ENCODE peak calls at places on chromosomes 12 and 14, in seven cellular contexts. P is heart right ventricle; C is AG04450; H is pancreas; Y is mammary epithelial cell; Z is cardiac fibroblast; J is CD8-positive, alpha-beta T cell. I is an unnamed sample.

GRCh38 chr12:2686280-2686646 is 108.5 kb upstream of the FKBP4 start:
- DNase-seq in H (no peak), Z (no peak), C (no peak), P (no peak), Y (no peak), J (no peak), I (no peak)

GRCh38 chr12:113306382-113306781 is 28.5 kb downstream of the SLC8B1 start:
- DNase-seq in P (no peak), H (no peak), C (no peak), Y (no peak), Z (no peak), J (no peak), I (no peak)

GRCh38 chr14:77071938-77072388 is 26.1 kb upstream of the CIPC start:
- DNase-seq in P (no peak), J (no peak), Y (peak), C (no peak), Z (no peak), H (no peak), I (peak)

GRCh38 chr12:47935196-47935595 is 28.2 kb upstream of the TMEM106C start:
- DNase-seq in Y (no peak), H (no peak), C (peak), J (no peak), P (peak), Z (peak), I (peak)

GRCh38 chr12:100219328-100220109 is 18.9 kb downstream of the ACTR6 start:
- DNase-seq in P (no peak), C (no peak), Y (no peak), J (no peak), H (no peak), Z (no peak), I (no peak)

GRCh38 chr12:70733385-70733784 is 96.2 kb upstream of the PTPRB start:
- DNase-seq in P (no peak), J (no peak), H (no peak), Z (peak), C (no peak), Y (peak), I (peak)

GRCh38 chr12:12333980-12334709 is 15.9 kb downstream of the MANSC1 start:
- DNase-seq in Y (peak), C (no peak), P (peak), H (peak), J (peak), Z (peak), I (peak)

GRCh38 chr12:74552201-74552600 is 14.6 kb downstream of the ATXN7L3B start:
- DNase-seq in Y (no peak), J (no peak), H (no peak), Z (no peak), P (no peak), C (no peak), I (no peak)

GRCh38 chr12:47777151-47777550 is 4.1 kb downstream of the SLC48A1 start:
- DNase-seq in Z (no peak), P (no peak), H (no peak), C (no peak), Y (no peak), J (no peak), I (no peak)

GRCh38 chr12:65877836-65878235 is 53.6 kb downstream of the HMGA2 start:
- DNase-seq in P (no peak), C (no peak), H (no peak), J (no peak), Y (no peak), Z (no peak), I (no peak)

GRCh38 chr12:4858385-4858784 is 51.3 kb upstream of the KCNA1 start:
- DNase-seq in P (peak), Z (no peak), H (no peak), Y (no peak), J (no peak), C (no peak), I (no peak)

GRCh38 chr12:70756118-70756517 is 118.9 kb upstream of the PTPRB start:
- DNase-seq in Y (peak), P (no peak), H (no peak), J (no peak), Z (peak), C (no peak), I (peak)

GRCh38 chr12:100899301-100899700 is 104.7 kb downstream of the ANO4 start:
- DNase-seq in C (no peak), Z (no peak), Y (no peak), P (no peak), H (no peak), J (no peak), I (no peak)

GRCh38 chr14:93997082-93997481 is at the start of gene CCDC197:
- DNase-seq in H (no peak), Y (peak), P (no peak), Z (no peak), J (no peak), C (no peak), I (no peak)

GRCh38 chr12:1915082-1915968 is 3.1 kb downstream of the CACNA2D4 start:
- DNase-seq in H (peak), Y (no peak), P (no peak), C (no peak), J (peak), Z (no peak), I (no peak)

GRCh38 chr12:11576104-11576503 is 73.4 kb upstream of the ETV6 start:
- DNase-seq in H (no peak), J (no peak), Z (peak), C (no peak), Y (peak), P (no peak), I (no peak)

GRCh38 chr12:19181666-19182426 is 52.3 kb downstream of the PLEKHA5 start:
- DNase-seq in H (no peak), C (no peak), Z (peak), J (no peak), P (no peak), Y (no peak), I (no peak)

GRCh38 chr12:79983969-79984629 is 49.2 kb upstream of the PPP1R12A start:
- DNase-seq in C (no peak), Z (peak), J (no peak), Y (peak), P (no peak), H (no peak), I (peak)
- H3K4me3 ChIP-seq in C (no peak), Z (no peak), J (no peak), Y (no peak), P (no peak), H (no peak), I (no peak)

GRCh38 chr12:54051916-54052744 is 1.5 kb upstream of the HOXC4 start:
- DNase-seq in Y (no peak), H (no peak), P (no peak), C (no peak), J (no peak), Z (no peak), I (peak)

GRCh38 chr12:54052745-54053624 is 650 bp upstream of the HOXC4 start:
- DNase-seq in J (no peak), C (no peak), Y (no peak), H (no peak), Z (no peak), P (no peak), I (peak)

GRCh38 chr12:54054442-54055332 is 1.1 kb downstream of the HOXC4 start:
- DNase-seq in J (no peak), Y (no peak), H (no peak), Z (no peak), C (no peak), P (no peak), I (no peak)

GRCh38 chr12:54055522-54055921 is 1.9 kb downstream of the HOXC4 start:
- DNase-seq in C (no peak), Y (no peak), H (no peak), P (no peak), J (no peak), Z (no peak), I (no peak)

GRCh38 chr12:54053625-54054441 is at the start of gene HOXC4:
- DNase-seq in Y (no peak), C (no peak), P (no peak), Z (no peak), H (no peak), J (no peak), I (no peak)
- TF ChIP-seq CTCF in Y (no peak), C (no peak), P (no peak), Z (no peak), H (no peak), J (no peak), I (no peak)

DNA sequence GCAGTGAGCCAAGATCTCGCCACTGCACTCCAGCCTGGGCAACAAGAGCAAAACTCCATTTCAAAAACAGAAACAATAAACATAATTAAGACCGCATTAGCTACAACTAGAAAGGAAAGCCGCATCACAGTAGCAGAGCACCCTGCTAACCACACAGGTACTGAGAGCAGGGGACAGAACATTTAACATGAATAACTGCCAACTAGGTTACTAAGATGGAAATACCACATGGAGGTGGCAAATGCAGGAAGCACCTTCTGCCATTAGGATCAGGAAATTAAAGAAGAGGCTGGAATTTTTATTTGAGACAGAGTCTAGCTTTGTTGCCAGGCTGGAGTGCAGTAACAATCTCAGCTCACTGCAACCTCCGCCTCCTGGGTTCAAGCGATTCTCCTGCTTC is 41.9 kb downstream of the CDC42BPB start:
- DNase-seq in C (no peak), H (no peak), J (no peak), Y (no peak), Z (no peak), P (no peak), I (no peak)
- H3K4me3 ChIP-seq in C (no peak), H (no peak), J (no peak), Y (no peak), Z (no peak), P (no peak), I (no peak)

DNA sequence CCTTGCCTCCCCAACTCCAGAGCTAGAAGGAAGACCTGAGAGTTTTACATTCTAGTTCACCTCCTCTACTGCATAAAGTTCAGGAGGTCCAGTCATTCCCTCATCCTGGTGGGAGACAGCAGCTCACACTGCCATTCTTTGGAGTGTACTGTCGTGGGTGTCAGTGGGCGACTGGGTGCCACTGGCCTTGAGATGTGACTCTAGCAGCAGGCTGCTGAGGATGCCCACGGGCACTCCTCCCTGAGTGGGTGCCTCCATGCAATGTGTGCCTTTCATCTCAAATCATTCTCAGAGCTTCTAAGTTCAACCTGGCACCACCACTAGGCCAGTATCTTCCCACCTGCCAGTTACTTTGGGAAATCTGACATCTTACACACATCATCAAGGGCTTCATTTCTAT is 12.5 kb downstream of the RFX4 start:
- DNase-seq in J (no peak), P (no peak), Z (no peak), Y (no peak), C (no peak), H (no peak), I (no peak)
- TF ChIP-seq CTCF in J (no peak), P (no peak), Z (no peak), Y (no peak), C (no peak), H (no peak), I (no peak)

GRCh38 chr12:54301428-54302045 is 722 bp upstream of the NFE2 start:
- DNase-seq in Z (no peak), Y (no peak), P (no peak), H (no peak), C (no peak), J (no peak), I (no peak)

GRCh38 chr12:54298904-54299303 is 1.9 kb downstream of the NFE2 start:
- DNase-seq in Z (no peak), P (no peak), H (no peak), Y (no peak), C (no peak), J (no peak), I (no peak)

GRCh38 chr12:54299515-54300266 is 1.1 kb downstream of the NFE2 start:
- DNase-seq in Y (no peak), H (no peak), Z (no peak), J (no peak), C (no peak), P (no peak), I (no peak)

GRCh38 chr12:54300732-54301427 is at the start of gene NFE2:
- DNase-seq in P (peak), Z (peak), J (no peak), H (peak), Y (peak), C (peak), I (peak)

GRCh38 chr12:54300267-54300731 is 516 bp downstream of the NFE2 start:
- DNase-seq in J (no peak), Y (no peak), P (no peak), Z (no peak), C (no peak), H (no peak), I (no peak)
- H3K4me3 ChIP-seq in J (peak), Y (no peak), P (no peak), Z (peak), C (peak), H (no peak), I (peak)

GRCh38 chr12:69284131-69284530 is 44.8 kb downstream of the CPSF6 start:
- DNase-seq in Y (peak), P (peak), J (no peak), H (peak), Z (peak), C (peak), I (peak)
- TF ChIP-seq CTCF in Y (no peak), P (peak), J (no peak), H (no peak), Z (no peak), C (peak), I (peak)

GRCh38 chr12:57087689-57088441 is 1.0 kb upstream of the NAB2 start:
- DNase-seq in H (peak), J (peak), C (peak), Y (peak), Z (peak), P (peak), I (peak)
- H3K4me3 ChIP-seq in H (peak), J (peak), C (peak), Y (peak), Z (peak), P (peak), I (peak)

GRCh38 chr14:105023144-105023543 is 2.3 kb upstream of the CDCA4 start:
- DNase-seq in H (no peak), C (no peak), P (no peak), J (no peak), Z (no peak), Y (no peak), I (no peak)

GRCh38 chr14:105022276-105022670 is 1.4 kb upstream of the CDCA4 start:
- DNase-seq in C (no peak), Z (no peak), H (no peak), J (no peak), Y (no peak), P (no peak), I (no peak)

GRCh38 chr14:105025429-105025828 is 4.5 kb upstream of the CDCA4 start:
- DNase-seq in C (no peak), J (no peak), Y (no peak), H (no peak), P (no peak), Z (no peak), I (no peak)

GRCh38 chr14:105021656-105022275 is 883 bp upstream of the CDCA4 start:
- DNase-seq in P (no peak), H (peak), C (no peak), Z (peak), J (no peak), Y (peak), I (peak)

GRCh38 chr14:105023791-105024480 is 3.1 kb upstream of the CDCA4 start:
- DNase-seq in Y (peak), C (no peak), H (no peak), Z (peak), P (no peak), J (no peak), I (peak)
- TF ChIP-seq CTCF in Y (no peak), C (no peak), H (no peak), Z (no peak), P (no peak), J (no peak), I (no peak)